ENCODE peak calls at places on chromosome 9, in eight cellular contexts. Z is mesothelial cell of epicardium; U is activated T-cell treated with anti-CD3 and anti-CD28 coated beads, Interleukin-2, amount 50 U/mL, for 72 hours; X is body of pancreas; C is adrenal gland; K is T follicular helper cell; G is A549; S is T-helper 17 cell. M is an unnamed sample.

GRCh38 chr9:80076105-80076504 is 504.3 kb downstream of the TLE4 start:
- DNase-seq in K (no peak), C (no peak), G (no peak), S (no peak), Z (no peak), U (no peak), X (no peak), M (no peak)

GRCh38 chr9:114124138-114124537 is 25.0 kb upstream of the KIF12 start:
- DNase-seq in K (no peak), C (no peak), U (no peak), G (no peak), Z (no peak), S (no peak), X (no peak), M (no peak)

GRCh38 chr9:93071464-93071863 is 13.0 kb downstream of the SUSD3 start:
- DNase-seq in G (peak; percentile 57), X (no peak), K (no peak), U (no peak), C (no peak), S (no peak), Z (no peak), M (no peak)

GRCh38 chr9:2489838-2490314 is 131.7 kb upstream of the VLDLR start:
- DNase-seq in S (no peak), Z (no peak), U (no peak), X (no peak), C (no peak), K (no peak), G (no peak), M (peak; percentile 27)

GRCh38 chr9:105065119-105066088 is 137.4 kb upstream of the ABCA1 start:
- DNase-seq in X (peak; percentile 65), C (no peak), K (no peak), S (no peak), U (no peak), Z (no peak), G (peak; percentile 54), M (no peak)

GRCh38 chr9:121888438-121888775 is 204.7 kb downstream of the TTLL11 start:
- DNase-seq in C (peak; percentile 72), X (peak; percentile 28), S (no peak), G (peak; percentile 26), K (no peak), U (peak; percentile 7), Z (no peak), M (no peak)

GRCh38 chr9:115285806-115286205 is 167.8 kb upstream of the TNC start:
- DNase-seq in Z (no peak), K (no peak), U (no peak), X (no peak), S (no peak), G (no peak), C (no peak), M (no peak)

GRCh38 chr9:95506692-95507455 is 9.9 kb downstream of the PTCH1 start:
- DNase-seq in C (peak; percentile 43), G (peak; percentile 65), K (no peak), U (peak; percentile 43), Z (peak; percentile 72), X (peak; percentile 43), S (no peak), M (peak; percentile 50)

GRCh38 chr9:34884732-34885131 is 73.4 kb upstream of the PHF24 start:
- DNase-seq in G (no peak), U (peak; percentile 36), X (no peak), C (no peak), S (no peak), K (no peak), Z (no peak), M (no peak)

GRCh38 chr9:113719919-113720318 is 156.2 kb upstream of the ZNF618 start:
- DNase-seq in G (no peak), Z (no peak), X (no peak), S (no peak), C (no peak), U (no peak), K (no peak), M (no peak)

GRCh38 chr9:109584205-109584604 is 86.1 kb upstream of the PTPN3 start:
- DNase-seq in U (no peak), K (no peak), Z (no peak), X (no peak), G (no peak), C (no peak), S (no peak), M (no peak)

GRCh38 chr9:110700953-110701352 is 32.4 kb downstream of the MUSK start:
- DNase-seq in X (no peak), S (no peak), U (no peak), Z (no peak), K (no peak), G (no peak), C (no peak), M (no peak)

GRCh38 chr9:135951889-135952663 is 9.1 kb downstream of the UBAC1 start:
- DNase-seq in X (no peak), Z (no peak), G (no peak), C (no peak), K (no peak), U (no peak), S (no peak), M (no peak)

GRCh38 chr9:129459550-129460322 is 161.2 kb downstream of the C9orf50 start:
- DNase-seq in G (no peak), K (no peak), U (peak; percentile 49), Z (no peak), X (no peak), C (no peak), S (peak; percentile 21), M (no peak)

GRCh38 chr9:91949293-91949945 is 609 bp downstream of the ROR2 start:
- DNase-seq in X (no peak), U (no peak), K (no peak), S (no peak), Z (peak; percentile 58), C (peak; percentile 28), G (peak; percentile 28), M (no peak)

GRCh38 chr9:129267141-129267540 is 89.1 kb upstream of the IER5L start:
- DNase-seq in S (no peak), G (no peak), Z (no peak), U (no peak), C (no peak), K (no peak), X (no peak), M (peak; percentile 16)

GRCh38 chr9:6566409-6567139 is 79.0 kb downstream of the GLDC start:
- DNase-seq in S (no peak), G (peak; percentile 90), Z (no peak), U (peak; percentile 61), C (peak; percentile 51), K (no peak), X (peak; percentile 12), M (no peak)

GRCh38 chr9:107280543-107280942 is 2.5 kb upstream of the RAD23B start:
- DNase-seq in K (no peak), C (no peak), X (no peak), G (no peak), Z (no peak), S (no peak), U (no peak), M (no peak)

GRCh38 chr9:134165357-134166315 is 1.3 kb upstream of the RNU6ATAC start:
- DNase-seq in U (peak; percentile 36), S (peak; percentile 17), K (peak; percentile 22), C (no peak), Z (no peak), X (peak; percentile 52), G (peak; percentile 58), M (no peak)

GRCh38 chr9:80839821-80840670 is 849.3 kb downstream of the TLE1 start:
- DNase-seq in K (no peak), X (no peak), S (no peak), G (no peak), U (no peak), Z (no peak), C (no peak), M (no peak)

GRCh38 chr9:110015759-110016158 is 192.2 kb downstream of the C9orf152 start:
- DNase-seq in X (no peak), U (peak; percentile 11), K (no peak), G (peak; percentile 56), C (no peak), S (no peak), Z (no peak), M (no peak)

GRCh38 chr9:119963798-119964372 is 594.6 kb upstream of the BRINP1 start:
- DNase-seq in S (no peak), K (no peak), X (peak; percentile 13), Z (peak; percentile 68), U (no peak), G (peak; percentile 68), C (no peak), M (no peak)

GRCh38 chr9:71766663-71767062 is 1.6 kb downstream of the CEMIP2 start:
- DNase-seq in Z (no peak), K (no peak), C (no peak), G (no peak), X (peak; percentile 22), U (peak; percentile 49), S (no peak), M (no peak)

GRCh38 chr9:91809581-91810285 is 140.3 kb downstream of the ROR2 start:
- DNase-seq in U (no peak), S (no peak), C (peak; percentile 18), Z (peak; percentile 26), X (no peak), G (no peak), K (no peak), M (no peak)

GRCh38 chr9:3708751-3709150 is 182.9 kb upstream of the RFX3 start:
- DNase-seq in S (no peak), X (peak; percentile 29), Z (no peak), G (no peak), C (peak; percentile 23), U (no peak), K (no peak), M (no peak)

GRCh38 chr9:126638571-126639132 is 24.9 kb downstream of the LMX1B start:
- DNase-seq in C (no peak), S (no peak), G (no peak), K (no peak), Z (no peak), U (no peak), X (no peak), M (no peak)

GRCh38 chr9:91921371-91921770 is 28.7 kb downstream of the ROR2 start:
- DNase-seq in C (no peak), U (no peak), G (no peak), Z (no peak), K (no peak), S (no peak), X (no peak), M (no peak)

GRCh38 chr9:113919422-113919821 is 43.3 kb downstream of the ZNF618 start:
- DNase-seq in K (no peak), C (no peak), G (no peak), U (no peak), Z (no peak), S (no peak), X (no peak), M (no peak)

M was measured in heart left ventricle.